ENCODE peak calls at places on chromosome 21, in four cellular contexts. Z is HCT116, G is GM12865, H is HFFc6. I is an unnamed sample.

GRCh38 chr21:35212393-35213127 is 163.5 kb upstream of the RUNX1 start:
- DNase-seq in Z (no peak), G (no peak), H (peak; percentile 59), I (peak; percentile 68)

GRCh38 chr21:31397515-31397926 is 53.5 kb upstream of the TIAM1 start:
- DNase-seq in Z (no peak), G (no peak), H (no peak), I (no peak)

GRCh38 chr21:45983981-45984551 is 2.5 kb downstream of the COL6A1 start:
- DNase-seq in Z (no peak), G (no peak), H (no peak), I (no peak)

GRCh38 chr21:43609501-43610340 is 49.6 kb downstream of the HSF2BP start:
- DNase-seq in Z (no peak), G (no peak), H (no peak), I (peak; percentile 88)

GRCh38 chr21:45088116-45088515 is 13.7 kb downstream of the ADARB1 start:
- DNase-seq in Z (no peak), G (no peak), H (no peak), I (no peak)

GRCh38 chr21:34926784-34927548 is 122.1 kb downstream of the RUNX1 start:
- DNase-seq in Z (no peak), G (no peak), H (peak; percentile 23), I (no peak)

GRCh38 chr21:32653326-32653901 is 41.2 kb upstream of the CFAP298 start:
- DNase-seq in Z (peak; percentile 15), G (peak; percentile 49), H (no peak), I (no peak)

GRCh38 chr21:32021319-32022027 is 148.7 kb downstream of the HUNK start:
- DNase-seq in Z (no peak), G (no peak), H (no peak), I (no peak)

GRCh38 chr21:26422138-26422537 is 150.9 kb downstream of the CYYR1 start:
- DNase-seq in Z (no peak), G (no peak), H (no peak), I (no peak)

GRCh38 chr21:43771698-43772367 is 4.3 kb downstream of the CSTB start:
- DNase-seq in Z (no peak), G (no peak), H (no peak), I (no peak)

GRCh38 chr21:28719731-28720130 is 272.9 kb downstream of the LTN1 start:
- DNase-seq in Z (no peak), G (no peak), H (peak; percentile 6), I (no peak)

GRCh38 chr21:17003763-17004373 is 509.0 kb upstream of the CXADR start:
- DNase-seq in Z (no peak), G (no peak), H (no peak), I (peak; percentile 77)

GRCh38 chr21:35469446-35469845 is 420.3 kb upstream of the RUNX1 start:
- DNase-seq in Z (no peak), G (no peak), H (no peak), I (no peak)

GRCh38 chr21:27246741-27247140 is 279.9 kb upstream of the ADAMTS5 start:
- DNase-seq in Z (no peak), G (no peak), H (peak; percentile 70), I (peak; percentile 7)

GRCh38 chr21:34688145-34688544 is 19.4 kb downstream of the CLIC6 start:
- DNase-seq in Z (peak; percentile 15), G (no peak), H (no peak), I (no peak)

GRCh38 chr21:36209626-36210171 is 53.1 kb downstream of the DOP1B start:
- DNase-seq in Z (peak; percentile 73), G (peak; percentile 74), H (peak; percentile 68), I (peak; percentile 73)

GRCh38 chr21:32475162-32475812 is 62.8 kb downstream of the EVA1C start:
- DNase-seq in Z (no peak), G (no peak), H (peak; percentile 84), I (no peak)

GRCh38 chr21:45523411-45524101 is 18.7 kb downstream of the SLC19A1 start:
- DNase-seq in Z (no peak), G (no peak), H (no peak), I (no peak)

GRCh38 chr21:26846036-26846931 is 1.1 kb upstream of the ADAMTS1 start:
- DNase-seq in Z (no peak), G (no peak), H (peak; percentile 76), I (no peak)

GRCh38 chr21:44618909-44619308 is 7.0 kb downstream of the KRTAP10-8 start:
- DNase-seq in Z (no peak), G (no peak), H (no peak), I (no peak)

GRCh38 chr21:25837545-25838263 is 102.9 kb downstream of the GABPA start:
- DNase-seq in Z (no peak), G (no peak), H (peak; percentile 52), I (no peak)

DNA sequence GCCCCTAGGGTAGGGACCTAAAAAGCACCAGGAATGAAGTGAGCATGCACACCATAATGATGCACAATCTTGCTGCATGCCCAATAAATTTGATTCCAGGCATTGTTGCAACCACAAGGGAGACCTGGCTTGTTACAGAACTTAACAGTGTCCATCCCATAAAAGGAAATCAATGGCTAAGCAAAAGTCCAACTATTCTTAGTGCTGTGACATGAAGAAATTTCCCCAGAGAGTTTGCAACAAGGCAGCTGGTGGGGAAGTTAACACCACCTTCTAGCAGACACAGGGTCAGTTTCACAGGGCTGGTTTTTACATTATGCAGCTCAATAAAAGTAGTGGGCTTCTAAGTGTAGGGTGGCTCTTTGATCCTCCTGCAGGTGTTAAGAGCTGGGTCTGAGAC is 221.1 kb downstream of the KCNJ6 start:
- DNase-seq in Z (no peak), G (no peak), H (no peak), I (no peak)
- TF ChIP-seq CTCF in Z (no peak), G (no peak), H (no peak), I (no peak)

GRCh38 chr21:30072496-30072895 is 94.1 kb downstream of the CLDN17 start:
- DNase-seq in Z (no peak), G (peak; percentile 7), H (no peak), I (peak; percentile 34)
- TF ChIP-seq CTCF in Z (no peak), G (no peak), H (no peak), I (peak; percentile 85)

DNA sequence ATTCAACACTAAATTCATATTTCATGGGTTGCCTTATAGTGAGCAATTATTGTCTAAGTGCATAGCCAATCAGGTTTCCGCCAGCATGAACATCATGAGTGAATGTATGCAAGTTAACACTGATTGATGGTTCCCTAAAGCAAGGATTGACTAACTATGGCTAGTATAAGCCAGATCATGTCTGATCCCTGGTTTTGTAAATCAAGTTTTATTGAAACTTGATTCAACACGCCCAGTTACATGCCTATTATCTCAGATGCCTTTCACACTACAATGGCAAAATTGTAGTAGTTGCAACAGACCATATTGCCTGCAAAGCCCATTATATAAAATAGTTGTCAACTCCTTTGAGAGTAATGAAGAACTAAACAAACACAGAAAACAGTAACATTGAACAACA is 1127.4 kb downstream of the NCAM2 start:
- DNase-seq in Z (no peak), G (no peak), H (no peak), I (peak; percentile 77)
- TF ChIP-seq CTCF in Z (no peak), G (no peak), H (no peak), I (no peak)

GRCh38 chr21:41360072-41360821 is 1.6 kb upstream of the MX2 start:
- DNase-seq in Z (no peak), G (no peak), H (no peak), I (no peak)
- TF ChIP-seq CTCF in Z (peak; percentile 50), G (no peak), H (no peak), I (peak; percentile 24)

GRCh38 chr21:39531777-39532333 is 80.1 kb downstream of the SH3BGR start:
- DNase-seq in Z (peak; percentile 7), G (no peak), H (peak; percentile 2), I (no peak)
- TF ChIP-seq CTCF in Z (no peak), G (no peak), H (no peak), I (no peak)

GRCh38 chr21:42234464-42235241 is 15.7 kb downstream of the ABCG1 start:
- DNase-seq in Z (no peak), G (peak; percentile 87), H (no peak), I (no peak)
- TF ChIP-seq CTCF in Z (no peak), G (no peak), H (no peak), I (no peak)

I was measured in foreskin keratinocyte.